ENCODE peak calls at places on chromosomes 3 and 15, in ten cellular contexts. T is NCI-H1105, R is EH, Z is heart left ventricle, P is glutamatergic neuron, B is NCI-H1436, M is AG09309, D is upper lobe of right lung, H is RPMI7951, A is HEK293T. F is an unnamed sample.

GRCh38 chr15:73796266-73796939 is 43.3 kb upstream of the INSYN1 start:
- DNase-seq in B (no peak), R (no peak), D (no peak), Z (peak), T (no peak), M (no peak), P (no peak), H (no peak), A (no peak), F (no peak)

GRCh38 chr3:133487920-133488540 is 85.5 kb upstream of the CDV3 start:
- DNase-seq in R (peak), T (no peak), Z (no peak), M (no peak), A (no peak), B (no peak), D (no peak), P (no peak), H (peak), F (no peak)

GRCh38 chr3:106423321-106424225 is 554.8 kb upstream of the CBLB start:
- DNase-seq in B (no peak), A (no peak), M (no peak), T (no peak), P (no peak), D (no peak), R (no peak), H (no peak), Z (no peak), F (no peak)

GRCh38 chr3:180912304-180913226 is at the start of gene FXR1:
- DNase-seq in Z (peak), R (peak), P (peak), H (peak), A (peak), B (peak), D (peak), M (peak), T (peak), F (peak)

GRCh38 chr3:50581459-50581842 is 12.1 kb downstream of the HEMK1 start:
- DNase-seq in A (no peak), P (no peak), H (no peak), Z (no peak), T (no peak), B (no peak), M (no peak), D (no peak), R (no peak), F (no peak)

GRCh38 chr15:83287541-83288027 is 3.1 kb upstream of the BNC1 start:
- DNase-seq in P (no peak), H (peak), M (peak), D (no peak), Z (no peak), T (no peak), B (no peak), R (peak), A (no peak), F (no peak)

GRCh38 chr15:98281130-98281529 is 320.6 kb downstream of the ARRDC4 start:
- DNase-seq in A (no peak), T (no peak), Z (no peak), D (no peak), P (no peak), M (no peak), B (no peak), H (no peak), R (no peak), F (no peak)

GRCh38 chr15:95875141-95875643 is 455.3 kb upstream of the NR2F2 start:
- DNase-seq in H (peak), P (no peak), D (no peak), T (no peak), M (peak), A (no peak), R (peak), Z (no peak), B (no peak), F (peak)

GRCh38 chr15:93987068-93987467 is 244.3 kb upstream of the MCTP2 start:
- DNase-seq in H (no peak), B (no peak), M (no peak), T (no peak), Z (no peak), P (no peak), R (no peak), A (no peak), D (no peak), F (no peak)

GRCh38 chr15:99322643-99323405 is 71.5 kb downstream of the LRRC28 start:
- DNase-seq in R (peak), D (no peak), T (no peak), Z (no peak), B (no peak), M (no peak), P (no peak), H (no peak), A (no peak), F (no peak)